ENCODE peak calls at places on chromosomes 3 and 15, in seven cellular contexts. I is body of pancreas; U is AG08396; R is NCI-H446 treated with DMSO at 0.1 percent for 48 hours; N is activated CD4-positive, alpha-beta T cell treated with anti-CD3 and anti-CD28 coated beads, Interleukin-2, amount 50 U/mL, for 24 hours; C is ecto neural progenitor cell; P is hepatocyte. F is an unnamed sample.

GRCh38 chr3:171458857-171459129 is 1.4 kb downstream of the TNIK start:
- DNase-seq in I (no peak), U (no peak), R (peak; percentile 26), N (no peak), C (peak; percentile 50), P (no peak), F (no peak)

GRCh38 chr3:482479-482878 is 285.9 kb downstream of the CHL1 start:
- DNase-seq in I (no peak), U (no peak), R (no peak), N (no peak), C (no peak), P (no peak), F (no peak)

GRCh38 chr3:43236008-43236407 is 50.3 kb upstream of the SNRK start:
- DNase-seq in I (no peak), U (no peak), R (no peak), N (no peak), C (no peak), P (no peak), F (no peak)

GRCh38 chr3:190003730-190004129 is 117.0 kb downstream of the P3H2 start:
- DNase-seq in I (no peak), U (peak; percentile 56), R (no peak), N (no peak), C (no peak), P (no peak), F (peak; percentile 12)

GRCh38 chr15:70258369-70259029 is 160.8 kb upstream of the TLE3 start:
- DNase-seq in I (peak; percentile 27), U (no peak), R (no peak), N (peak; percentile 44), C (no peak), P (no peak), F (no peak)

GRCh38 chr15:94230886-94231727 is at the start of gene MCTP2:
- DNase-seq in I (peak; percentile 94), U (peak; percentile 82), R (no peak), N (peak; percentile 53), C (peak; percentile 83), P (peak; percentile 93), F (peak; percentile 41)

GRCh38 chr3:58521002-58521670 is 15.9 kb downstream of the ACOX2 start:
- DNase-seq in I (no peak), U (no peak), R (peak; percentile 18), N (no peak), C (no peak), P (peak; percentile 44), F (no peak)

GRCh38 chr15:47473857-47474256 is 243.4 kb upstream of the SEMA6D start:
- DNase-seq in I (peak; percentile 80), U (no peak), R (peak; percentile 94), N (no peak), C (no peak), P (no peak), F (no peak)

GRCh38 chr3:184354121-184354728 is 7.2 kb downstream of the CLCN2 start:
- DNase-seq in I (peak; percentile 68), U (peak; percentile 59), R (no peak), N (no peak), C (peak; percentile 79), P (peak; percentile 66), F (no peak)

GRCh38 chr3:118587037-118587741 is 447.5 kb downstream of the IGSF11 start:
- DNase-seq in I (peak; percentile 6), U (no peak), R (no peak), N (no peak), C (no peak), P (no peak), F (no peak)

GRCh38 chr3:14523792-14524191 is 16.4 kb downstream of the GRIP2 start:
- DNase-seq in I (no peak), U (no peak), R (no peak), N (no peak), C (no peak), P (no peak), F (no peak)

GRCh38 chr3:196599734-196600128 is 31.3 kb downstream of the FBXO45 start:
- DNase-seq in I (no peak), U (no peak), R (no peak), N (no peak), C (no peak), P (no peak), F (no peak)

GRCh38 chr3:10354373-10355015 is 33.6 kb upstream of the SEC13 start:
- DNase-seq in I (no peak), U (no peak), R (no peak), N (no peak), C (no peak), P (no peak), F (no peak)

GRCh38 chr3:194808709-194809108 is 123.0 kb downstream of the FAM43A start:
- DNase-seq in I (no peak), U (no peak), R (no peak), N (no peak), C (no peak), P (no peak), F (no peak)

GRCh38 chr3:50573566-50574279 is 4.4 kb downstream of the HEMK1 start:
- DNase-seq in I (no peak), U (no peak), R (no peak), N (peak; percentile 44), C (no peak), P (no peak), F (no peak)

GRCh38 chr3:134869153-134869726 is 74.2 kb downstream of the EPHB1 start:
- DNase-seq in I (no peak), U (no peak), R (no peak), N (no peak), C (no peak), P (no peak), F (no peak)

GRCh38 chr15:32718822-32719716 is 1.3 kb downstream of the GREM1 start:
- DNase-seq in I (peak; percentile 70), U (no peak), R (no peak), N (no peak), C (peak; percentile 67), P (peak; percentile 19), F (no peak)

GRCh38 chr3:53161345-53161819 is 373 bp downstream of the PRKCD start:
- DNase-seq in I (peak; percentile 34), U (peak; percentile 67), R (no peak), N (no peak), C (peak; percentile 71), P (no peak), F (no peak)

GRCh38 chr3:21163961-21164360 is 587.0 kb downstream of the ZNF385D start:
- DNase-seq in I (no peak), U (no peak), R (peak; percentile 90), N (no peak), C (no peak), P (no peak), F (no peak)

GRCh38 chr15:38093931-38094330 is 158.7 kb upstream of the SPRED1 start:
- DNase-seq in I (no peak), U (no peak), R (no peak), N (no peak), C (no peak), P (no peak), F (no peak)

F was measured in GOT3.